ENCODE peak calls at places on chromosome X, in seven cellular contexts. E is Karpas-422; T is lung; P is ACHN; H is WERI-Rb-1; G is HT-29; A is stimulated activated CD4-positive, alpha-beta T cell treated with anti-CD3 and anti-CD28 coated beads, TNF-alpha, amount 100 ng/mL, for 4 hours. Y is an unnamed sample.

GRCh38 chrX:134377537-134377936 is 82.4 kb upstream of the HPRT1 start:
- DNase-seq in E (peak), T (no peak), P (peak), H (peak), G (peak), A (no peak), Y (no peak)

GRCh38 chrX:29530520-29530919 is 684.8 kb upstream of the MAGEB2 start:
- DNase-seq in E (no peak), T (no peak), P (no peak), H (no peak), G (no peak), A (no peak), Y (no peak)

GRCh38 chrX:109519001-109519400 is 17.6 kb upstream of the NXT2 start:
- DNase-seq in E (no peak), T (no peak), P (no peak), H (no peak), G (no peak), A (no peak), Y (no peak)

GRCh38 chrX:82813671-82814078 is 694.4 kb upstream of the POU3F4 start:
- DNase-seq in E (no peak), T (no peak), P (peak), H (no peak), G (peak), A (no peak), Y (no peak)

GRCh38 chrX:18102006-18102405 is 118.7 kb downstream of the BEND2 start:
- DNase-seq in E (no peak), T (no peak), P (no peak), H (no peak), G (no peak), A (no peak), Y (no peak)

GRCh38 chrX:4909245-4909830 is 1195.9 kb upstream of the PRKX start:
- DNase-seq in E (no peak), T (no peak), P (no peak), H (no peak), G (no peak), A (no peak), Y (no peak)

GRCh38 chrX:14896273-14896672 is 23.1 kb downstream of the MOSPD2 start:
- DNase-seq in E (no peak), T (no peak), P (no peak), H (no peak), G (no peak), A (no peak), Y (no peak)

GRCh38 chrX:152907084-152907651 is 9.3 kb downstream of the ZNF185 start:
- DNase-seq in E (no peak), T (no peak), P (no peak), H (no peak), G (no peak), A (no peak), Y (no peak)

GRCh38 chrX:84362184-84362838 is 139.9 kb downstream of the HDX start:
- DNase-seq in E (no peak), T (no peak), P (no peak), H (no peak), G (no peak), A (no peak), Y (no peak)

GRCh38 chrX:153580700-153581386 is 18.1 kb downstream of the CCNQ start:
- DNase-seq in E (no peak), T (no peak), P (no peak), H (peak), G (peak), A (no peak), Y (no peak)

GRCh38 chrX:13033193-13033592 is 11.2 kb downstream of the FAM9C start:
- DNase-seq in E (no peak), T (no peak), P (no peak), H (no peak), G (no peak), A (no peak), Y (no peak)

GRCh38 chrX:21658152-21658737 is at the start of gene KLHL34:
- DNase-seq in E (no peak), T (no peak), P (no peak), H (no peak), G (no peak), A (no peak), Y (no peak)

GRCh38 chrX:352582-353314 is 34.0 kb downstream of the PPP2R3B start:
- DNase-seq in E (no peak), T (no peak), P (no peak), H (no peak), G (no peak), A (no peak), Y (no peak)

GRCh38 chrX:134971926-134972325 is 18.9 kb upstream of the SMIM10 start:
- DNase-seq in E (no peak), T (no peak), P (no peak), H (no peak), G (no peak), A (no peak), Y (no peak)

Y was measured in stomach.